ENCODE peak calls at places on chromosomes 1 and 21, in eight cellular contexts. One of them, this sample, is unnamed.

GRCh38 chr21:26127918-26128317 is 42.7 kb downstream of the APP start:
- DNase-seq in HCT116: no peak
- DNase-seq in tibial nerve: no peak
- DNase-seq in heart left ventricle: peak; percentile 22
- DNase-seq in uterus: no peak
- DNase-seq in IMR-90: peak; percentile 69
- DNase-seq in breast epithelium: no peak
- DNase-seq in GM12891: no peak
- DNase-seq in this sample: no peak

GRCh38 chr1:163870666-163871065 is 548.9 kb downstream of the NUF2 start:
- DNase-seq in HCT116: no peak
- DNase-seq in tibial nerve: no peak
- DNase-seq in heart left ventricle: no peak
- DNase-seq in uterus: no peak
- DNase-seq in IMR-90: no peak
- DNase-seq in breast epithelium: no peak
- DNase-seq in GM12891: no peak
- DNase-seq in this sample: no peak

GRCh38 chr1:168687796-168688195 is 41.2 kb downstream of the DPT start:
- DNase-seq in HCT116: no peak
- DNase-seq in tibial nerve: no peak
- DNase-seq in heart left ventricle: no peak
- DNase-seq in uterus: no peak
- DNase-seq in IMR-90: no peak
- DNase-seq in breast epithelium: no peak
- DNase-seq in GM12891: no peak
- DNase-seq in this sample: no peak

GRCh38 chr1:8326265-8326664 is 8.4 kb downstream of the SLC45A1 start:
- DNase-seq in HCT116: no peak
- DNase-seq in tibial nerve: no peak
- DNase-seq in heart left ventricle: no peak
- DNase-seq in uterus: no peak
- DNase-seq in IMR-90: no peak
- DNase-seq in breast epithelium: no peak
- DNase-seq in GM12891: no peak
- DNase-seq in this sample: no peak

GRCh38 chr1:19010995-19011696 is 54.7 kb upstream of the IFFO2 start:
- DNase-seq in HCT116: peak; percentile 94
- DNase-seq in tibial nerve: peak; percentile 39
- DNase-seq in heart left ventricle: no peak
- DNase-seq in uterus: peak; percentile 89
- DNase-seq in IMR-90: peak; percentile 97
- DNase-seq in breast epithelium: peak; percentile 94
- DNase-seq in GM12891: no peak
- DNase-seq in this sample: peak; percentile 47

GRCh38 chr1:61605607-61606321 is 119.2 kb downstream of the TM2D1 start:
- DNase-seq in HCT116: no peak
- DNase-seq in tibial nerve: no peak
- DNase-seq in heart left ventricle: no peak
- DNase-seq in uterus: no peak
- DNase-seq in IMR-90: peak; percentile 15
- DNase-seq in breast epithelium: no peak
- DNase-seq in GM12891: no peak
- DNase-seq in this sample: no peak

GRCh38 chr1:193183019-193183643 is 3.3 kb downstream of the B3GALT2 start:
- DNase-seq in HCT116: peak; percentile 51
- DNase-seq in tibial nerve: no peak
- DNase-seq in heart left ventricle: no peak
- DNase-seq in uterus: no peak
- DNase-seq in IMR-90: peak; percentile 71
- DNase-seq in breast epithelium: no peak
- DNase-seq in GM12891: no peak
- DNase-seq in this sample: no peak

GRCh38 chr1:206041640-206042039 is 11.3 kb upstream of the RHEX start:
- DNase-seq in HCT116: no peak
- DNase-seq in tibial nerve: no peak
- DNase-seq in heart left ventricle: no peak
- DNase-seq in uterus: no peak
- DNase-seq in IMR-90: no peak
- DNase-seq in breast epithelium: no peak
- DNase-seq in GM12891: no peak
- DNase-seq in this sample: no peak

GRCh38 chr1:55362558-55362957 is 147.4 kb upstream of the USP24 start:
- DNase-seq in HCT116: no peak
- DNase-seq in tibial nerve: no peak
- DNase-seq in heart left ventricle: peak; percentile 21
- DNase-seq in uterus: peak; percentile 27
- DNase-seq in IMR-90: peak; percentile 85
- DNase-seq in breast epithelium: no peak
- DNase-seq in GM12891: no peak
- DNase-seq in this sample: no peak

GRCh38 chr1:58248067-58248466 is 298.5 kb downstream of the OMA1 start:
- DNase-seq in HCT116: no peak
- DNase-seq in tibial nerve: no peak
- DNase-seq in heart left ventricle: no peak
- DNase-seq in uterus: no peak
- DNase-seq in IMR-90: no peak
- DNase-seq in breast epithelium: no peak
- DNase-seq in GM12891: no peak
- DNase-seq in this sample: no peak

GRCh38 chr21:46228345-46229051 is at the start of gene LSS:
- DNase-seq in HCT116: peak; percentile 93
- DNase-seq in tibial nerve: peak; percentile 96
- DNase-seq in heart left ventricle: peak; percentile 97
- DNase-seq in uterus: peak; percentile 97
- DNase-seq in IMR-90: peak; percentile 97
- DNase-seq in breast epithelium: peak; percentile 95
- DNase-seq in GM12891: peak; percentile 97
- DNase-seq in this sample: peak; percentile 99
- TF ChIP-seq POLR2A in HCT116: peak; percentile 19
- TF ChIP-seq POLR2A in tibial nerve: peak; percentile 85
- TF ChIP-seq POLR2A in heart left ventricle: no peak
- TF ChIP-seq POLR2A in uterus: peak; percentile 59
- TF ChIP-seq POLR2A in IMR-90: peak; percentile 68
- TF ChIP-seq POLR2A in breast epithelium: no peak
- TF ChIP-seq POLR2A in GM12891: no peak
- TF ChIP-seq POLR2A in this sample: peak; percentile 96

GRCh38 chr1:36086529-36087232 is 2.0 kb upstream of the ADPRS start:
- DNase-seq in HCT116: no peak
- DNase-seq in tibial nerve: no peak
- DNase-seq in heart left ventricle: no peak
- DNase-seq in uterus: no peak
- DNase-seq in IMR-90: no peak
- DNase-seq in breast epithelium: no peak
- DNase-seq in GM12891: no peak
- DNase-seq in this sample: no peak

GRCh38 chr1:36089393-36090121 is 865 bp downstream of the ADPRS start:
- DNase-seq in HCT116: no peak
- DNase-seq in tibial nerve: no peak
- DNase-seq in heart left ventricle: no peak
- DNase-seq in uterus: no peak
- DNase-seq in IMR-90: peak; percentile 58
- DNase-seq in breast epithelium: no peak
- DNase-seq in GM12891: no peak
- DNase-seq in this sample: no peak

GRCh38 chr1:36087233-36088123 is 1.2 kb upstream of the ADPRS start:
- DNase-seq in HCT116: no peak
- DNase-seq in tibial nerve: no peak
- DNase-seq in heart left ventricle: no peak
- DNase-seq in uterus: no peak
- DNase-seq in IMR-90: no peak
- DNase-seq in breast epithelium: no peak
- DNase-seq in GM12891: no peak
- DNase-seq in this sample: no peak

GRCh38 chr1:36088265-36088576 is 471 bp upstream of the ADPRS start:
- DNase-seq in HCT116: no peak
- DNase-seq in tibial nerve: no peak
- DNase-seq in heart left ventricle: no peak
- DNase-seq in uterus: no peak
- DNase-seq in IMR-90: no peak
- DNase-seq in breast epithelium: no peak
- DNase-seq in GM12891: no peak
- DNase-seq in this sample: no peak

DNA sequence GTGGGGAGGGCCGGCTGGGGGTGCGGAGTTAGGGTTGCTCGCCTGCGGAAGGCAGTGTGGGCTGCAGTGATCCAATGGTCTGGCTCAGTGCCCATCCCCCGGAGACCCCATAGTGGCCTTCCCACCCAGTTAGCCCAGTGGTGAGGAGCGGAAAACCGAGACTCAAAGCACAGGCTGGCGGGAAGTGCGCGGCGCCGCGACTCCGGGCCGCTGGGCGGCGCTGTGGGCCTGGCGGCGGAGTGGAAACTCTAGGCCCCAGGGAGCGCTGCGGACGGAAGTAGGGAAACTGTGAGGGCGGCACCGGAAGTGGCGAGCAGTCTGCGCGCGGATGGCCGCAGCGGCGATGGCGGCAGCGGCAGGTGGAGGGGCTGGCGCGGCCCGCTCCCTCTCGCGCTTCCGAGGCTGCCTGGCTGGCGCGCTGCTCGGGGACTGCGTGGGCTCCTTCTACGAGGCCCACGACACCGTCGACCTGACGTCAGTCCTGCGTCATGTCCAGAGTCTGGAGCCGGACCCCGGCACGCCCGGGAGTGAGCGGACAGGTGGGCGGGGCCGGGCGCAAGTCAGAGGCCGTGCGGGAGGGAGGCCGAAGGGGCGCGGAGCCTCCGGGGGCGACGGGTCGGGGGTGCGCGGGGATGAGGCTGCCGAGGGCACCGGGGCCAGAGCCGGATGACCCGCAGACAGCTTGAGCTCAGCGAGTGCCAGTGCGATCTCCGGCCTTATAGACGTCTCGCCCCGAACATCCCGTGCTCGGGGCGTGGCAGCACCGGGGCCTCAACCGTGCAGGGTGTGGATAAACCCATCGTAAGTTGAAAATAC is at the start of gene ADPRS:
- DNase-seq in HCT116: peak; percentile 75
- DNase-seq in tibial nerve: peak; percentile 71
- DNase-seq in heart left ventricle: peak; percentile 90
- DNase-seq in uterus: peak; percentile 86
- DNase-seq in IMR-90: peak; percentile 89
- DNase-seq in breast epithelium: peak; percentile 80
- DNase-seq in GM12891: peak; percentile 98
- DNase-seq in this sample: peak; percentile 92
- TF ChIP-seq POLR2A in HCT116: peak; percentile 76
- TF ChIP-seq POLR2A in tibial nerve: peak; percentile 89
- TF ChIP-seq POLR2A in heart left ventricle: no peak
- TF ChIP-seq POLR2A in uterus: peak; percentile 92
- TF ChIP-seq POLR2A in IMR-90: peak; percentile 85
- TF ChIP-seq POLR2A in breast epithelium: peak; percentile 90
- TF ChIP-seq POLR2A in GM12891: peak; percentile 97
- TF ChIP-seq POLR2A in this sample: peak; percentile 96

GRCh38 chr1:151459331-151460046 is at the start of gene POGZ:
- DNase-seq in HCT116: peak; percentile 94
- DNase-seq in tibial nerve: peak; percentile 90
- DNase-seq in heart left ventricle: peak; percentile 99
- DNase-seq in uterus: peak; percentile 98
- DNase-seq in IMR-90: peak; percentile 98
- DNase-seq in breast epithelium: peak; percentile 95
- DNase-seq in GM12891: peak; percentile 88
- DNase-seq in this sample: peak; percentile 99
- TF ChIP-seq POLR2A in HCT116: peak; percentile 12
- TF ChIP-seq POLR2A in tibial nerve: peak; percentile 37
- TF ChIP-seq POLR2A in heart left ventricle: no peak
- TF ChIP-seq POLR2A in uterus: peak; percentile 57
- TF ChIP-seq POLR2A in IMR-90: peak; percentile 64
- TF ChIP-seq POLR2A in breast epithelium: no peak
- TF ChIP-seq POLR2A in GM12891: no peak
- TF ChIP-seq POLR2A in this sample: peak; percentile 60

DNA sequence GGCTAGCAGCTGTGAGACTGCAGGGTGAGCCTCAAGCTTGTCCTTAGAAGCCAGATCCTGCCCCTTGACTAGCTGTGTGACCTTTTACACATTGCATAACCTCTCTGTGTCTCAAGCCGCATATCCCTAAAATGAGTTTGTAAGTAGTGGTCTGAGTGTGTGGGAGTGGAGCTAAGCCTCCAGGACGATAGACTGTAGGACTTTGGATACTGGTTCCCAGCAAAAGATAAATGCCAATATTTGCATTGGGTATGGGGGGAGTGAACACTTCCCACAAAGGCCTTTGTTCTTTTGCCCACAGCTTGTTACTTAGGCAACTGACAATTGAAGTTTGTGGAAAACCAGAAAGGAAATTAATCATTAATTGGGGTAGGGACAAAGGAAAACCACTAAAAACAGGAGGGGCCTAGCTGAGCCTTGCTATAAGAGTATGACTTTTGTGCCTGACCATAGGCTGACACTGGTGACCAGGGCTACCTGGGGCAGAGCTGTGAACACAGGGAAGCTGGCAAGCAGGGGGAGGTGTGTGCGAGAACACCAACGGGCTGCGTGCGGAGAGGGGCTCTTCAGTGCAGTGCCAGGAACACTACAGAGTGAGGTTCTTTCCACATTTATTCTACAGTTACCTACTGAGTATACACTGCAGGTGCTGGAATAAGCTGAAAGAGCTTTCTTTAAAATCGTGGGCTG is 102.4 kb upstream of the ETV3 start:
- DNase-seq in HCT116: no peak
- DNase-seq in tibial nerve: no peak
- DNase-seq in heart left ventricle: no peak
- DNase-seq in uterus: no peak
- DNase-seq in IMR-90: no peak
- DNase-seq in breast epithelium: no peak
- DNase-seq in GM12891: no peak
- DNase-seq in this sample: no peak
- TF ChIP-seq POLR2A in HCT116: no peak
- TF ChIP-seq POLR2A in tibial nerve: no peak
- TF ChIP-seq POLR2A in heart left ventricle: no peak
- TF ChIP-seq POLR2A in uterus: no peak
- TF ChIP-seq POLR2A in IMR-90: no peak
- TF ChIP-seq POLR2A in breast epithelium: no peak
- TF ChIP-seq POLR2A in GM12891: no peak
- TF ChIP-seq POLR2A in this sample: no peak

DNA sequence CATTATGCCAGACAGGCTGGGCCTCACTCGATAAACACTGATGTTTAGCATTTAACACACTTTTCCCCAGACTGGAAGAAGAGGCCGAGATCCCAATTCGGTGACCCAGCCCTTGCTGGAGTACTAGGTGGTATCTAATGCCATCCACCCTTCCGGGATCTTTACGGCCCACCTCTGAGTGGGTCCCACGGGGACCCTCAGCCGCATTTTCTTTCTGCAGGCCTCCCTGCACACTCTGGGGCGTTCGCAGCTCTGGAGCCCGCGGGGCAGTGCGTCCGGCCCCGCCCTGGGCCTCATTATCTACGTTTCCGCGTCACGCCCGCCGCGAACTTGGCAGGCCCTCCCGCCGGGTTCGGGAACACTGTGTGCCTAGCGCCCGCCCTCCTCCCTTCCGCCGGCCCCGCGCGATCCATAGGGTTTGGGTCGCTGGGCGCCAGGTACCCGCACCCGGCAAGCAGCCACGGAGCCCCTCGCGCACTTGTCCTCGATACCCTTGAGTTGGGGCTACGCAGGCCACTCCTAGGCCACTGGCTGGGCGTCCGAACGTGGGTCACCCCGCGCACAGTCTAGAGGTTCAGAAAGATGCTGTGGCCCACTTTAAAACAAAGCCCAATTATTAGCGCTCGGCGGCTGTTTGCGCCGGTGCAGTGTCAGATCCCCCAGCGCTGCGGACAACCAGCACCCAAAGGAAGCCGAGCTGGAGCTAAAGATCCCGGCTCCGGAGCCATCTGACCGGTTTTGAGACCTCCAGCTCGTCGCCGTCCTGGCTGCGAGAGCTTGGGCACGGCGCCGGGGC is 942 bp upstream of the EVA1C start:
- DNase-seq in HCT116: no peak
- DNase-seq in tibial nerve: peak; percentile 91
- DNase-seq in heart left ventricle: peak; percentile 91
- DNase-seq in uterus: peak; percentile 95
- DNase-seq in IMR-90: peak; percentile 38
- DNase-seq in breast epithelium: peak; percentile 85
- DNase-seq in GM12891: no peak
- DNase-seq in this sample: peak; percentile 61
- TF ChIP-seq POLR2A in HCT116: peak; percentile 41
- TF ChIP-seq POLR2A in tibial nerve: peak; percentile 89
- TF ChIP-seq POLR2A in heart left ventricle: no peak
- TF ChIP-seq POLR2A in uterus: peak; percentile 96
- TF ChIP-seq POLR2A in IMR-90: peak; percentile 16
- TF ChIP-seq POLR2A in breast epithelium: peak; percentile 58
- TF ChIP-seq POLR2A in GM12891: no peak
- TF ChIP-seq POLR2A in this sample: peak; percentile 23

This sample was measured in H54.